ENCODE peak calls at places on chromosomes 12 and 14, in six cellular contexts. V is upper lobe of right lung, Z is pancreas, Q is GM12865, J is heart right ventricle, Y is foreskin fibroblast. F is an unnamed sample.

GRCh38 chr14:89720741-89721315 is 233.7 kb downstream of the EFCAB11 start:
- DNase-seq in V (peak), Z (no peak), Q (peak), J (peak), Y (no peak), F (no peak)

GRCh38 chr12:66269757-66270383 is 32.4 kb upstream of the HELB start:
- DNase-seq in V (no peak), Z (no peak), Q (peak), J (no peak), Y (peak), F (no peak)

GRCh38 chr14:49867831-49868719 is 15.5 kb upstream of the NEMF start:
- DNase-seq in V (peak), Z (peak), Q (peak), J (peak), Y (peak), F (peak)

GRCh38 chr14:102424923-102425322 is 62.2 kb downstream of the TECPR2 start:
- DNase-seq in V (no peak), Z (no peak), Q (no peak), J (no peak), Y (no peak), F (no peak)

GRCh38 chr14:49933704-49934103 is 40.8 kb downstream of the ARF6 start:
- DNase-seq in V (no peak), Z (no peak), Q (no peak), J (no peak), Y (no peak), F (no peak)

GRCh38 chr12:54039417-54040147 is 6.7 kb downstream of the HOXC5 start:
- DNase-seq in V (no peak), Z (no peak), Q (no peak), J (no peak), Y (no peak), F (no peak)

GRCh38 chr12:46442239-46442638 is 69.7 kb upstream of the SLC38A2 start:
- DNase-seq in V (no peak), Z (no peak), Q (no peak), J (no peak), Y (peak), F (peak)

GRCh38 chr12:84676787-84677186 is 235.8 kb downstream of the SLC6A15 start:
- DNase-seq in V (no peak), Z (no peak), Q (no peak), J (no peak), Y (no peak), F (no peak)

GRCh38 chr12:10130042-10130441 is at the start of gene CLEC7A:
- DNase-seq in V (no peak), Z (no peak), Q (peak), J (no peak), Y (no peak), F (no peak)
- H3K4me3 ChIP-seq in V (peak), Z (no peak), Q (no peak), J (peak), Y (no peak), F (no peak)

GRCh38 chr12:105262461-105263184 is 26.6 kb upstream of the APPL2 start:
- DNase-seq in V (no peak), Z (no peak), Q (no peak), J (no peak), Y (peak), F (no peak)
- TF ChIP-seq CTCF in V (no peak), Z (no peak), Q (no peak), J (peak), Y (peak), F (no peak)

DNA sequence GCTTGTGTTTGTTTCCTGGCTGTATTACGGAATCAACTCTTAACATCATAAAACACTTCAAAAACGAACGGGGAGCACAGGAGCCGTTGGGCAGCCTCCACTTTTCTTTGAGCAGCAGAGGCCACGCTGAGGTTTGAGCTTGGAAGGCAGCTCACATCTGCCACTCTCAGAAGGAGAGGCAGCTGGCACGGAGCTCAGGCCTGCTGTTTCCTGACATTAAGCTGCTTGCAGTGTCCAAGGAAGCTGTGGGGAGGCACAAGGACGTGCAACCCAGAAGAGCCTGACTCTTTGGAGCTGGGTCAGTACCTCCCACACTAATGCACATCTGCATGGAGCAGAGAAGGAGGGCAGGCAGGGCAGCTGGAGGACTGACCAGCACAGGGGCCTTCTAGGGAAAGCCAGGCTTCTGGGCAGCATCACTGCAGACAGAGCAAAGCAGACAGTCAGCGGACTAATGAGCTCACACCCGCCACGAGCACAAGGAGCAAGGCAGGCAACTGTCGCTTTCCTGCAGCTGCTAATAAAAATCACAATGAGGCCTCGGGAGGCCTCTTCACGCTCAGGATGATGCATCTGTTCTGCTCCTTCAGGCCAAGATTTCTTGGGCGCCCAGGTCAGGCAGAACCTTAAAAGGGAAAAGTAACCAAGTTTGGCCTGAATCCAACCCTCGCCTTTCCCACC is 211.1 kb downstream of the GLT1D1 start:
- DNase-seq in V (no peak), Z (no peak), Q (no peak), J (no peak), Y (no peak), F (no peak)
- H3K4me3 ChIP-seq in V (no peak), Z (no peak), Q (no peak), J (no peak), Y (no peak), F (no peak)

GRCh38 chr12:47817272-47818006 is 2.3 kb downstream of the HDAC7 start:
- DNase-seq in V (peak), Z (no peak), Q (no peak), J (no peak), Y (peak), F (no peak)
- TF ChIP-seq CTCF in V (peak), Z (no peak), Q (no peak), J (peak), Y (peak), F (peak)

GRCh38 chr12:12916135-12916956 is 25.0 kb downstream of the GPRC5A start:
- DNase-seq in V (peak), Z (peak), Q (peak), J (peak), Y (peak), F (no peak)
- H3K4me3 ChIP-seq in V (no peak), Z (no peak), Q (no peak), J (peak), Y (no peak), F (no peak)

DNA sequence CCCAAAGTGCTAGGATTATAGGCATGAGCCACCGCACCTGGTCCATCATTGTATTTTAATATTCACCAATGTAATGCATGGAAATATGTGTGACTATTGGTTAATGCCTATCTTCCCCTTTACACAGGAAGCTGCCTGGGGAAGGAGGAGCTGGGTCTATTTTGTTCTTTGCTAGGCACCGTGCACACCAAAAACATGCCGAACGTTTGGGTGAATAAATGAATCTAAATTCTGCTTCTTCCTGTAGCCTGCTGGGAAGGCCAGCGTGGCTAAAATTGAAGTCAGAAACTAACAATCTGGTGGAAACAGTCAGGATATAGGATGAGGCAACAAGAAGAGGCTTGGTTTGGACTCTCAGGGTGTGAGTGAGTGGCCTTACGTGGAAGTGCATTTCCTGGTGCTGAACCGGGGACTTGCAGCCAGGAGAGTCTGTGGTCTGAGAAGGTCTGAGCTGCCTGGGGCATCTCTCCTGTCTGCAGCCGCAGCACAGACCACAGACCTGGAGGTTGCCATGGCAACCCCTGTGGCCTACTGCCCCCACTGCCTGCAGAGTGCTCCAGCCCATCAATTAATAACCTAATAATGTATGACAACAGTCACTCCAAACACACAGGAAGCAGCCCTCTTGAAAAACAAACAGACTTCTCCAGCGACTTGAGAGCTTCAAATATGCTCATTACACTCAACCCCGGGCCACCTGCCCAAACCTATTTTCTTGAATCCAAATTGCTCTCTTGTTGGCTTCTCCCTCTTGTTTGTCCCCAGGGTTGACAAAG is 5.5 kb upstream of the GPR68 start:
- DNase-seq in V (peak), Z (peak), Q (peak), J (no peak), Y (no peak), F (peak)
- TF ChIP-seq CTCF in V (no peak), Z (no peak), Q (no peak), J (no peak), Y (no peak), F (no peak)

DNA sequence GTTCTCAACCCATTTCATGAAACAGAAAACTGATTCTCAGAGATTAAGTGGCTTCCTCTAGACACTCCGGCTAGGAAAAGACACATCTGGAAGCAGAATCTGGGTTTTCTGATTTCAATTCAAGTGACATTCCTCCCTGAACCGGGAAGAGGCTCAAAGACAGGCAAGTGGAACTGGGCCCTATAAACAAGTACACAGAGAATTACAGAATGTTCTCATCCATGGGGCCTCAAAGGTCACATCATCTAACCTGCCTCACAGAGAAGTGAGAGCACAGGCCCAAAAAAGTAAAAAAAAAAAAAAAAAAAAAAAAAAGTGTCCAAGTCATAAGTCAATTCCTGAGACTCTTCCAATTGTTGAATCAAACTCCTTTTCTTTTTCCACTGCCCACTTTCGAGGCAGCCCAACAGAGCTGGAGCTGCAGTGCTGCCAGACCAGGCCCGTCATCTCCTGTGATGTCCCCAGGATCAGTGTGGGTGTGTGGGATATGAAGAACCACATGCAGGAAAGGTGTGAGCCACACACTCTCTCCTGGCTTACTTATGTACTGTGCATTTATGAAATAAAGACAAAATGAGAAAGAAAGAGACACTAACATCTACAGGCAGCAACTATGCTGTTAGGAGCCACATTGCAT is 2.8 kb upstream of the KRT1 start:
- DNase-seq in V (no peak), Z (no peak), Q (no peak), J (no peak), Y (no peak), F (no peak)
- H3K4me3 ChIP-seq in V (no peak), Z (no peak), Q (no peak), J (no peak), Y (no peak), F (no peak)

F was measured in epithelial cell of proximal tubule.